ENCODE peak calls at places on chromosomes 1 and 21, in four cellular contexts. N, P, Q and M are unnamed samples.

GRCh38 chr1:244150071-244150470 is 99.0 kb downstream of the ZBTB18 start:
- DNase-seq in N (peak), P (no peak), Q (no peak), M (no peak)

GRCh38 chr1:162921311-162921710 is 60.3 kb upstream of the CCDC190 start:
- DNase-seq in N (no peak), P (no peak), Q (no peak), M (no peak)

GRCh38 chr21:25350056-25350455 is 257.2 kb downstream of the MRPL39 start:
- DNase-seq in N (peak), P (no peak), Q (no peak), M (peak)

GRCh38 chr1:54919367-54920359 is 32.7 kb upstream of the DHCR24 start:
- DNase-seq in N (no peak), P (no peak), Q (no peak), M (no peak)

GRCh38 chr1:203121186-203122015 is 6.1 kb upstream of the ADORA1 start:
- DNase-seq in N (no peak), P (no peak), Q (no peak), M (no peak)

GRCh38 chr1:43648448-43648847 is 1.5 kb upstream of the KDM4A start:
- DNase-seq in N (no peak), P (no peak), Q (no peak), M (peak)

GRCh38 chr21:41170442-41170841 is 2.5 kb downstream of the BACE2 start:
- DNase-seq in N (peak), P (peak), Q (no peak), M (peak)

GRCh38 chr1:106554294-106554693 is 502.2 kb upstream of the PRMT6 start:
- DNase-seq in N (no peak), P (no peak), Q (no peak), M (peak)

GRCh38 chr1:224700915-224701531 is 84.9 kb downstream of the CNIH3 start:
- DNase-seq in N (peak), P (no peak), Q (no peak), M (peak)

GRCh38 chr1:186154651-186155050 is 220.4 kb downstream of the TPR start:
- DNase-seq in N (no peak), P (no peak), Q (no peak), M (no peak)

GRCh38 chr1:186152227-186152944 is 222.7 kb downstream of the TPR start:
- DNase-seq in N (peak), P (peak), Q (peak), M (peak)

GRCh38 chr1:186152945-186153309 is 222.1 kb downstream of the TPR start:
- DNase-seq in N (no peak), P (no peak), Q (no peak), M (no peak)

GRCh38 chr1:186155594-186155993 is 219.5 kb downstream of the TPR start:
- DNase-seq in N (peak), P (peak), Q (peak), M (peak)
- TF ChIP-seq CTCF in N (peak), P (peak), Q (peak), M (peak)

GRCh38 chr1:178881950-178882349 is 11.1 kb upstream of the ANGPTL1 start:
- DNase-seq in N (no peak), P (no peak), Q (no peak), M (no peak)

GRCh38 chr1:178886551-178886950 is 15.7 kb upstream of the ANGPTL1 start:
- DNase-seq in N (no peak), P (no peak), Q (no peak), M (no peak)

DNA sequence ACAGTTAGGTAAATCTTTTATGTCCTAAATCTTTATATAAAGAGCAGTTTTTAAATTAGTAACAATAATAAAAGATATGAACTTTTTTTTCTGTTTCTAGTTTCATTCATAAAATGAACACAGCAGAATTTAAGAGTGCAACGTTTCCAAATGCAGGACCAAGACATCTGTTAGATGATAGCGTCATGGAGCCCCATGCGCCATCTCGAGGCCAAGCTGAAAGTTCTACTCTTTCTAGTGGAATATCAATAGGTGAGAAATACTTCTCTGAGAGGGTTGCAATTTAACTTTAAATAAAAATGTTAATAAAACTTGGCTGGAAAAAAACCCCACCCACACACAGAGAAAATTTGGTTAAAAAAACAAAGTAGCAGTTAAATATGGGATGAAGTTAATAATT is 15.0 kb upstream of the ANGPTL1 start:
- DNase-seq in N (no peak), P (no peak), Q (no peak), M (no peak)
- TF ChIP-seq CTCF in N (no peak), P (no peak), Q (no peak), M (no peak)

DNA sequence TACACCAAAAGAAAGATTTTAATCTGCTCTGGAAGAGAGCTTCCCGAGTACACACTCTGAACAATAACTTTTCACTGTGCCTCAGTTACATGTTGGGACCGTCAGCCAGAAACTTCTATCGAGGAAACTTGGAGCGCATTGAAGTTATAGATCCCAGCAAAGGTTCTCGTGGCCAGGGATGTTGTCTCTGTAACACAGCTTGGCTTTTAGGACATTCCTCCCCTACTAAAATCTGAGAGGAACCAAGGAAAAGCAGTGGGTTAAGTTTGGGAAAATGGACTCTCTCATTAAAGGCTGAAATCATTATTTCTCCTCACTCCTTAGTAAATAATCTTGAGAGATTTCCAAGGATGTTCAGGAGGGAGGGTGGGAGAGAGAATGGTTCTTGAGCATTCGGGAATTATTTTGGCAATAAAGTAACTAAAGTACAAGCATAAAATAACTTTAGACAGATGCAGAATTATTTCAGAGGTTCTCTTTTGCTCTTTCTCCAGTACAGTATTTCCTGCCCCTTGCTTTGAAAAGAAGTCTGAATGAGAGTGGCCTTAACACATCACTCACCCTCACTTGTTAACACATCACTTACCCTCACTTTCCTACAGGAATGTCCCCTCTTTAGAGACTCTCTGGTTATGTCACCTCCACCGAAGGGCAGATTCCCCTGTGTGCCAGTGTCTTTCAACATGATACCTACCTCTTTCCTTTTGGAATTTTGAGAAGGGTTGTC is 1.8 kb upstream of the NFIA start:
- DNase-seq in N (no peak), P (no peak), Q (no peak), M (no peak)
- TF ChIP-seq CTCF in N (no peak), P (no peak), Q (no peak), M (no peak)

GRCh38 chr1:47689894-47690293 is 252.1 kb downstream of the FOXD2 start:
- DNase-seq in N (no peak), P (no peak), Q (no peak), M (no peak)
- TF ChIP-seq CTCF in N (no peak), P (no peak), Q (no peak), M (no peak)

DNA sequence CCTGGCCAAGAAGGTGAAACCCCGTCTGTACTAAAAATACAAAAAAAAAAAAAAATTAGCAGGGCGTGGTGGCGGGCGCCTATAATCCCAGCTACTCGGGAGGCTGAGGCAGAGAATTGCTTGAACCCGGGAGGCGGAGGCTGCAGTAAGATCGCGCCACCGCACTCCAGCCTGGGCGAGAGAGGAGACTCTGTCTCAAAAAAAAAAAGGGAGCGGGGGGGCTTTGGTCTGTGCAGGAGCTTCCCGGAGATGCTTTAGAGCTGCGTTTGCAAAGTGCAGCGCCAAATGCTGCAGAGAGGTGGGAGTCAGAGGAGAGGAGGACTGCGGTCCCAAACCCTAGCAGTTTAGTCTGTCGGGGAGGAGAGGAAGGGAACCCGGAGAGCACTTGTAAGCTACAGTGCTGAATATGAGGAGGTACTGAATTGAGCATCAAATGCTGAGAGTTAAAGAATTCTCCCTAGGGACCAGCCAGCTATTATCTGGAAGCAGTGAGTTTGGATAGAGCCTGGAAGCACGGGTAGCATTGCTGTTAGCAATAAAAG is 569 bp downstream of the FALEC start:
- DNase-seq in N (no peak), P (no peak), Q (no peak), M (no peak)
- TF ChIP-seq CTCF in N (no peak), P (no peak), Q (peak), M (no peak)